ENCODE peak calls at places on chromosomes 7 and 10, in four cellular contexts. One of them, this sample, is unnamed.
A peak's percentile ranks its signal among the peaks of the same experiment; 100 is the strongest.

GRCh38 chr7:20352573-20353304 is 22.0 kb downstream of the ITGB8 start:
- DNase-seq in HCT116: peak; percentile 82
- DNase-seq in hepatocyte: peak; percentile 44
- DNase-seq in GM23248: peak; percentile 69
- DNase-seq in this sample: peak; percentile 97

GRCh38 chr7:158266817-158267736 is 320.5 kb downstream of the PTPRN2 start:
- DNase-seq in HCT116: no peak
- DNase-seq in hepatocyte: no peak
- DNase-seq in GM23248: no peak
- DNase-seq in this sample: no peak

GRCh38 chr7:132577206-132578049 is 1.2 kb upstream of the PLXNA4 start:
- DNase-seq in HCT116: no peak
- DNase-seq in hepatocyte: peak; percentile 83
- DNase-seq in GM23248: peak; percentile 72
- DNase-seq in this sample: peak; percentile 21

GRCh38 chr10:13371879-13372470 is 23.9 kb upstream of the SEPHS1 start:
- DNase-seq in hepatocyte: peak; percentile 89
- DNase-seq in HCT116: peak; percentile 81
- DNase-seq in GM23248: peak; percentile 84
- DNase-seq in this sample: peak; percentile 79

GRCh38 chr10:3396116-3396515 is 223.5 kb upstream of the PITRM1 start:
- DNase-seq in GM23248: no peak
- DNase-seq in HCT116: no peak
- DNase-seq in hepatocyte: no peak
- DNase-seq in this sample: no peak

GRCh38 chr7:157499835-157500153 is 163.0 kb downstream of the DNAJB6 start:
- DNase-seq in HCT116: no peak
- DNase-seq in GM23248: no peak
- DNase-seq in hepatocyte: no peak
- DNase-seq in this sample: no peak

GRCh38 chr7:25946181-25946580 is 205.8 kb upstream of the NFE2L3 start:
- DNase-seq in hepatocyte: no peak
- DNase-seq in GM23248: no peak
- DNase-seq in HCT116: no peak
- DNase-seq in this sample: no peak

GRCh38 chr7:1056006-1056784 is 11.8 kb downstream of the GPR146 start:
- DNase-seq in HCT116: no peak
- DNase-seq in hepatocyte: no peak
- DNase-seq in GM23248: no peak
- DNase-seq in this sample: no peak

GRCh38 chr10:68586622-68587325 is 26.6 kb downstream of the TET1 start:
- DNase-seq in GM23248: no peak
- DNase-seq in HCT116: no peak
- DNase-seq in hepatocyte: no peak
- DNase-seq in this sample: no peak

GRCh38 chr10:13146383-13146782 is 15.0 kb upstream of the MCM10 start:
- DNase-seq in GM23248: peak; percentile 4
- DNase-seq in hepatocyte: no peak
- DNase-seq in HCT116: no peak
- DNase-seq in this sample: no peak

GRCh38 chr10:24466616-24466949 is 257.1 kb downstream of the ARHGAP21 start:
- DNase-seq in HCT116: no peak
- DNase-seq in hepatocyte: no peak
- DNase-seq in GM23248: no peak
- DNase-seq in this sample: no peak

GRCh38 chr7:107967420-107967819 is 35.5 kb downstream of the LAMB1 start:
- DNase-seq in GM23248: no peak
- DNase-seq in HCT116: no peak
- DNase-seq in hepatocyte: no peak
- DNase-seq in this sample: peak; percentile 73

GRCh38 chr7:2904202-2904601 is 60.1 kb upstream of the GNA12 start:
- DNase-seq in GM23248: no peak
- DNase-seq in hepatocyte: no peak
- DNase-seq in HCT116: no peak
- DNase-seq in this sample: no peak

GRCh38 chr7:135843214-135843613 is 94.6 kb upstream of the FAM180A start:
- DNase-seq in GM23248: peak; percentile 25
- DNase-seq in HCT116: no peak
- DNase-seq in hepatocyte: no peak
- DNase-seq in this sample: no peak

GRCh38 chr10:62426086-62426485 is 51.9 kb downstream of the ZNF365 start:
- DNase-seq in GM23248: peak; percentile 62
- DNase-seq in HCT116: peak; percentile 70
- DNase-seq in hepatocyte: no peak
- DNase-seq in this sample: peak; percentile 93

GRCh38 chr10:78416031-78416800 is 382.6 kb downstream of the RPS24 start:
- DNase-seq in hepatocyte: no peak
- DNase-seq in GM23248: peak; percentile 96
- DNase-seq in HCT116: no peak
- DNase-seq in this sample: peak; percentile 98

GRCh38 chr7:95190515-95190914 is 133.8 kb downstream of the PON1 start:
- DNase-seq in HCT116: no peak
- DNase-seq in GM23248: peak; percentile 6
- DNase-seq in hepatocyte: no peak
- DNase-seq in this sample: peak; percentile 8

GRCh38 chr7:22990588-22990949 is 23.4 kb downstream of the HYCC1 start:
- DNase-seq in GM23248: peak; percentile 79
- DNase-seq in hepatocyte: no peak
- DNase-seq in HCT116: no peak
- DNase-seq in this sample: peak; percentile 15
- TF ChIP-seq EZH2phosphoT487 in GM23248: no peak
- TF ChIP-seq EZH2phosphoT487 in hepatocyte: no peak
- TF ChIP-seq EZH2phosphoT487 in HCT116: no peak
- TF ChIP-seq EZH2phosphoT487 in this sample: no peak

GRCh38 chr7:13028036-13028730 is 340.8 kb downstream of the ARL4A start:
- DNase-seq in HCT116: no peak
- DNase-seq in hepatocyte: no peak
- DNase-seq in GM23248: no peak
- DNase-seq in this sample: no peak

GRCh38 chr7:13021566-13021965 is 334.1 kb downstream of the ARL4A start:
- DNase-seq in GM23248: no peak
- DNase-seq in hepatocyte: no peak
- DNase-seq in HCT116: no peak
- DNase-seq in this sample: no peak

GRCh38 chr7:13021971-13022370 is 334.5 kb downstream of the ARL4A start:
- DNase-seq in GM23248: no peak
- DNase-seq in hepatocyte: no peak
- DNase-seq in HCT116: no peak
- DNase-seq in this sample: no peak

GRCh38 chr7:13028731-13029099 is 341.3 kb downstream of the ARL4A start:
- DNase-seq in GM23248: no peak
- DNase-seq in hepatocyte: no peak
- DNase-seq in HCT116: no peak
- DNase-seq in this sample: no peak

DNA sequence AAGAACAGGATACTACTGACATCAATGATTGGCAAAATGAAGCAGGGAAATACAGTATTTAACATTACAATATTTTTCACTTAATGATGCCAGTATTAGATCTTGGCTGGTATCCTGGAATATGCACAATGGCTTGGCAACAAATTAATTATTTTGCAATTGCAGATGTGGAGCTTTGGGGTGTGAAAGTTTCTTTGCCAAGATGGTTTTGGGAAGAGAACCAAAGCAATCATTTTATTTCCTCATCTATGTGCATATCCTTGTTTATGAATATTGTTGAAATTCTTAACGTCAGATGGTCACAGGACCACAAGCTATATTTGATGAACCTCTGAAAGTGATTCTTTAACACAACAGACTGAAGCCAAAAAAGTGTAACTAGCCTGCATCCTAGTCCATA is 336.9 kb downstream of the ARL4A start:
- DNase-seq in GM23248: no peak
- DNase-seq in HCT116: no peak
- DNase-seq in hepatocyte: no peak
- DNase-seq in this sample: no peak
- TF ChIP-seq EZH2phosphoT487 in GM23248: no peak
- TF ChIP-seq EZH2phosphoT487 in HCT116: no peak
- TF ChIP-seq EZH2phosphoT487 in hepatocyte: no peak
- TF ChIP-seq EZH2phosphoT487 in this sample: no peak

GRCh38 chr10:130215918-130216205 is 79.7 kb downstream of the GLRX3 start:
- DNase-seq in HCT116: no peak
- DNase-seq in hepatocyte: no peak
- DNase-seq in GM23248: no peak
- DNase-seq in this sample: no peak

GRCh38 chr10:130215076-130215917 is 79.1 kb downstream of the GLRX3 start:
- DNase-seq in GM23248: no peak
- DNase-seq in HCT116: no peak
- DNase-seq in hepatocyte: no peak
- DNase-seq in this sample: no peak

GRCh38 chr10:130218936-130219335 is 82.7 kb downstream of the GLRX3 start:
- DNase-seq in GM23248: no peak
- DNase-seq in HCT116: no peak
- DNase-seq in hepatocyte: no peak
- DNase-seq in this sample: no peak

GRCh38 chr10:130220251-130221185 is 84.3 kb downstream of the GLRX3 start:
- DNase-seq in GM23248: no peak
- DNase-seq in HCT116: no peak
- DNase-seq in hepatocyte: no peak
- DNase-seq in this sample: no peak

GRCh38 chr10:130218181-130218641 is 82.0 kb downstream of the GLRX3 start:
- DNase-seq in hepatocyte: no peak
- DNase-seq in GM23248: no peak
- DNase-seq in HCT116: no peak
- DNase-seq in this sample: no peak
- TF ChIP-seq EZH2phosphoT487 in hepatocyte: no peak
- TF ChIP-seq EZH2phosphoT487 in GM23248: no peak
- TF ChIP-seq EZH2phosphoT487 in HCT116: no peak
- TF ChIP-seq EZH2phosphoT487 in this sample: no peak

DNA sequence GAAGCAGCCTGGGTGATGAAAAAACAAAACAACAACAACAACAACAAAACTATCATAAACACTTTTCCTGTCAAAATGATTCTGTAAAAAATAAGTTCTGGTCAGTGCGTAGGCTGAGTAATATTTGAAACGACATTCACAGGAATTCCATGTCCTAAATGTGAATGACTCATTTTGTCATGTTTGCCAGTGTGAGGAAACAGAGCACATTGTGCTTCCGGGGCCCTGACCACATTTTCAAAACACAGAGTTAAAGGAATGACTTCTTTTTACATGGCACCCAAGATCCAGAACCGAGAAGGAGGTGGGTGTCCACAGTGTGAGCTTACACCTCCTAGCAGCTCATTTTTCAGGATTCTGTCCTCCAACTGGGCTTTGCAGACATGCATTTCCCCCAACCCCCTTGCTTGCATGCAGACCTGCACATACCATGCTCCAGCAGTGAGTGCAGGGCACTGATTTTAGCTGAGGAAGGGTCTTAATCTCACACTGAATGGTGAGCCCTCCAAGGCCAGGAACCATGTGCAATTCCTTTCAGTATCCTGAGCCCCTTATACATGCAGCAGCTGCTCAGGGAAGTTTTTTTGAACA is 3.0 kb downstream of the CLRN3 start:
- DNase-seq in hepatocyte: no peak
- DNase-seq in GM23248: peak; percentile 74
- DNase-seq in HCT116: no peak
- DNase-seq in this sample: peak; percentile 68
- TF ChIP-seq EZH2phosphoT487 in hepatocyte: no peak
- TF ChIP-seq EZH2phosphoT487 in GM23248: no peak
- TF ChIP-seq EZH2phosphoT487 in HCT116: no peak
- TF ChIP-seq EZH2phosphoT487 in this sample: no peak

This sample was measured in PC-3.